ENCODE peak calls at places on chromosomes 16 and 17, in five cellular contexts. C is AG09309, O is neural progenitor cell, Q is RWPE1, S is NB4. R is an unnamed sample.

GRCh38 chr17:68424861-68425260 is 32.4 kb downstream of the WIPI1 start:
- DNase-seq in C (no peak), O (peak; percentile 1), Q (peak; percentile 12), S (no peak), R (no peak)

GRCh38 chr17:36599546-36600250 is 1.7 kb upstream of the MRM1 start:
- DNase-seq in C (no peak), S (no peak), O (no peak), Q (no peak), R (no peak)

GRCh38 chr16:74740795-74741304 is 33.8 kb downstream of the FA2H start:
- DNase-seq in Q (peak; percentile 72), O (no peak), C (no peak), S (peak; percentile 25), R (peak; percentile 8)

GRCh38 chr17:58334661-58335060 is 6.1 kb upstream of the TSPOAP1 start:
- DNase-seq in C (no peak), Q (no peak), S (no peak), O (no peak), R (no peak)

GRCh38 chr16:77951788-77952187 is 70.6 kb upstream of the CLEC3A start:
- DNase-seq in O (peak; percentile 50), Q (peak; percentile 20), S (peak; percentile 51), C (no peak), R (no peak)

GRCh38 chr16:19858006-19858653 is 26.5 kb downstream of the GPRC5B start:
- DNase-seq in S (no peak), O (no peak), Q (no peak), C (no peak), R (no peak)

GRCh38 chr17:77394540-77395295 is 253.9 kb downstream of the SEC14L1 start:
- DNase-seq in Q (no peak), C (no peak), O (peak; percentile 70), S (no peak), R (no peak)

GRCh38 chr17:59572301-59572924 is 7.0 kb downstream of the DHX40 start:
- DNase-seq in Q (no peak), C (peak; percentile 59), S (peak; percentile 54), O (no peak), R (peak; percentile 53)

GRCh38 chr16:11957591-11958395 is 7.2 kb upstream of the TNFRSF17 start:
- DNase-seq in O (no peak), Q (no peak), S (no peak), C (no peak), R (no peak)

GRCh38 chr16:2717360-2718263 is 2.4 kb downstream of the PRSS27 start:
- DNase-seq in O (no peak), Q (no peak), C (no peak), S (no peak), R (no peak)

GRCh38 chr16:2716101-2716885 is 3.7 kb downstream of the PRSS27 start:
- DNase-seq in C (no peak), Q (no peak), O (no peak), S (no peak), R (no peak)

GRCh38 chr16:2715064-2715463 is 5.0 kb downstream of the PRSS27 start:
- DNase-seq in Q (no peak), C (no peak), O (no peak), S (no peak), R (no peak)

GRCh38 chr16:2715519-2715918 is 4.5 kb downstream of the PRSS27 start:
- DNase-seq in C (no peak), Q (peak; percentile 48), O (peak; percentile 78), S (peak; percentile 78), R (peak; percentile 92)

GRCh38 chr16:2716948-2717347 is 3.1 kb downstream of the PRSS27 start:
- DNase-seq in O (peak; percentile 44), Q (no peak), S (no peak), C (no peak), R (no peak)
- TF ChIP-seq CTCF in O (peak; percentile 11), Q (no peak), S (no peak), C (no peak), R (no peak)

GRCh38 chr16:51967566-51967965 is 579.4 kb downstream of the TOX3 start:
- DNase-seq in O (no peak), S (no peak), Q (no peak), C (no peak), R (no peak)

GRCh38 chr16:51968756-51969155 is 578.2 kb downstream of the TOX3 start:
- DNase-seq in Q (no peak), O (no peak), C (no peak), S (no peak), R (no peak)

GRCh38 chr16:51971184-51971583 is 575.8 kb downstream of the TOX3 start:
- DNase-seq in O (peak; percentile 55), S (peak; percentile 26), C (no peak), Q (peak; percentile 24), R (no peak)
- TF ChIP-seq CTCF in O (peak; percentile 70), S (peak; percentile 54), C (peak; percentile 44), Q (no peak), R (no peak)

DNA sequence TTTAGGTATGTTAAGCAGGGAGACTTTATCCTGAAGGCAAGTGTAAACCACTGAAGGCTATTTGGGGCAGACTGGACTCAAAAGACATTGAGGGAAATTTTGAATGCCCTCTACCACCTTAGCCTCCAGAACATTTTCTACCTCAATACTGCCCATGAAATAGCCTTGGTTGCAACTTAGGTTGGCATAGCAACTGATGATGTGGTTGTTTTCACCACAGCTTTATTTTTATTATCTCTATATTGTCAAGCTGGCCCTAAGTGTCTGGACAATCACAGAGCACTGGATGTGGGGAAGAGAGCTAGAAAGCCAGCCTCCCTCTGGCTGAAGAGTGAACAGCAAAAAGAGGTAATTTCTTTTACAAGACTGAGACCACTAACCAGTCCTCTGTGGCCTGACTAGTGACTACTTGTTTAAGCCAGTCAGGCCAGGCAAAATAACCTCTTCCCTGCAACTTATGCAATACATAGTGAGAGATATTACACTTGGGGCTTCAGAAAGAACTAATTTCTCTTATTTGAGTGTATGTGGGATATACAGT is 159.6 kb downstream of the HS3ST2 start:
- DNase-seq in S (no peak), C (no peak), Q (no peak), O (no peak), R (no peak)
- TF ChIP-seq CTCF in S (no peak), C (no peak), Q (no peak), O (no peak), R (no peak)

DNA sequence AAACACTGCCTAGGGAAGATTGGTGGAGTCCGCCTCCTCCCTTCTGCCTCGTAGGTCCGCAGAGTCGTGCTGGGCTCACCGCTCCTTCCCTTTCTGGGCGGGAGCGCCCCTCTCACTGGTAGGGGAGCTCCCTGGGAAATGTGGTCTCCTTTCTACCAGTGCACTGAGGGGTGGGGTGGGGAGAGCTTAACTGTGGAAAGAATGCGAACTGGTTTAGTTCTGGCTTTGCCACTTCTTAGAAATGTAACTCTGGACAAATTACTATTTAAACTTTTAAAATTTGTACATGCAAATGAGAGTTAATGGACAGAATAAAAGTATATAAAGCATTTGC is 105.7 kb downstream of the RPTOR start:
- DNase-seq in O (no peak), Q (no peak), C (no peak), S (no peak), R (no peak)
- TF ChIP-seq CTCF in O (no peak), Q (no peak), C (no peak), S (no peak), R (no peak)

DNA sequence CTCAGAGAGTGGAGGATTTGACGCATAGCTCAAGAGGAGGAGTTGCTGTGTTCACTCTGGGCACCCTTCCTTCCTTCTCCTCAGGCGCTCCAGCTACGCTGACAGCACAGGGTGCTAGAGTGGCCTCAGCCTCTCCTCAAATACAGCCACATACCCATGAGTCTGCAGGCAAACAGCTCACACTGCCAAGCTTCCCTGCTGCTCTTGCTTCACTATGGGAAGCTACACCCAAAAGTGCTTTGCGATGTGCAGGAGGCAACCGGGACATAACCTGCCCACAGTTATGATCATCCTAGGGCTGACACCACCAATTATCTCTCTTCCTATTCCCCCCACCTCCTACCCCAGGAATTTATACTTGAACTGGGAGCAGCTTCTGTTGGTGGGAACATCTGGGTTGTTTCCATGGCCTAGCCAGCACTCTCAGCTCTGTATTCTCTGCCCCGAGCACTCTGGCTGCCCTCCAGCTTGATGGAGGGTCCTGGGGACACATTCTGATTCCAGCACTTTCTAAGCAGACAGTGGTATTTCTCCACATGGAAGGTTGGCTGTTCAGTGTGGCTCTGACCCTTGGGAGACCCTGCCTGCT is 40.3 kb upstream of the SREBF1 start:
- DNase-seq in O (no peak), Q (no peak), C (no peak), S (no peak), R (no peak)
- TF ChIP-seq CTCF in O (no peak), Q (no peak), C (no peak), S (no peak), R (no peak)

DNA sequence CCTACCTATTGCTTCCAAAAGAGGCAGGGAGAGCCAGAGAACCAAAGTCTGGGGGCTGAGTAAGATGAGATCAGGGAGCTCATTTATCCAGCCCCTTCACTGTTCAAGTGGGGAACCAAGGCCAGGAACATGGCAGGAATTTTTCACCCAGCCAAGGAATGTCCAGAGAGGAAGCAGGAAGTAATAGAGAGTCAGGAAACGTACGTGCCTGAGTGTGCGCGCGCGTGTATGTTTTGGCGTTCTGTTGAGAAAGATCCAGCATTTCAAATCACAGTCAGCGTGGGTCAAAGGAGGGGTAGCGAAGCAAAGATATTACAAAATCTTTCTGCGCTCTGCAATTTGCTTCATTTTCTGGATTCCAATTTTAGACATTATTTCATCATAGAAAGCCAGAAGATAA is 41.9 kb upstream of the WSCD1 start:
- DNase-seq in Q (no peak), S (no peak), C (no peak), O (no peak), R (no peak)
- TF ChIP-seq CTCF in Q (no peak), S (no peak), C (no peak), O (no peak), R (no peak)

DNA sequence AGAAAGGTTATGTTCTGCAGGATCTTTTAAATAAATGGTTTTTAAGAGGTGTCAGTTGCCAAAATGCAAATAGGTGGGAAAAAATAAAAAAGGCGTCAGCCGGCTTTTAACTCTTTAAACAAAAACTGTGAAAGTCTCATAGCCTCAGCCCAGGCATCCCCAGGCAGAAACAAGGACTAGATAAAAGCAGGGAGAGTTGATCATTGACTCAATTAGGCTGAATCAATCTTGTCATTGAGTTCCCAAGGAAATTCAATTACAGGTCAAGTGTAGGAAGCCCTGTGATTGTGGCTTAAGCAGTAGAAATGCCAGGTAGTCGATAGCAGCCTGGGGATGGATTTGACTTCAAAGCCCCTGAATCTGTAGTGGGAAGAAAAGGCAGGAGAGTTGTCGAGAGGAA is 30.8 kb upstream of the GUCY2D start:
- DNase-seq in S (no peak), Q (no peak), O (no peak), C (no peak), R (no peak)
- TF ChIP-seq CTCF in S (no peak), Q (no peak), O (no peak), C (no peak), R (no peak)

DNA sequence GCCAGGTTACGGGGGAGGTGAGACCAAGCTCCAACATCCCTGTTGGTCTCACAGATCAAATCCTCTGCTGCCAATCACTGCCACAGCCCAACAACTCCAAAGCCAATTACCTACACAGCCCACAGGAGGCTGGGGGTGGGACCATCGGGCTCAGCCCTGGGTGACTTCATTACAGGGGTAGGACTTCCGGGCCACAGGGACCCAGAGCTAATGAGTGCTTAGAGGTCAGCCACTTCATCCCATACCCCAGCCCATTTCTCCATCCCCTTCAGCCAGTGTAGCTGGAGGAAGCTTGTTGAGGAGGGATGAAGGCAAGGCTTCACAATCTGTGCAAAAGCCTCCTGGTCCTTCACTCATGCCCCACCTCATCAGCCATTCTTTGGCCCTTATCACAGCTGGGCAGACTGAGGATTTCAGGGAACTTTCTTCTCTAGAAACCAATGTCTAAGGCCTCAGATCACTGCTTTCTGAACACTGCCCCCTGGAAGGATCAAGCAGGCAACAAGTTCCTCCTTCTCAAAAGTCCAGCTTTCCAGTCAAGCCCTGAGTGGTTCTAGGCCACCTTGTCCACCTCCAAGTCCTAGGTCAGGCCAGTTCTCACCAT is 5.8 kb downstream of the FOXN1 start:
- DNase-seq in S (no peak), Q (no peak), C (no peak), O (no peak), R (no peak)
- TF ChIP-seq CTCF in S (no peak), Q (no peak), C (no peak), O (no peak), R (no peak)

GRCh38 chr17:49859991-49860953 is 12.4 kb upstream of the TAC4 start:
- DNase-seq in S (no peak), O (peak; percentile 38), C (no peak), Q (no peak), R (no peak)
- TF ChIP-seq CTCF in S (no peak), O (peak; percentile 25), C (no peak), Q (no peak), R (no peak)

R was measured in activated CD8-positive, alpha-beta T cell treated with anti-CD3 and anti-CD28 coated beads for 36 hours.